ENCODE peak calls at places on chromosomes 4 and X, in eight cellular contexts. K is suprapubic skin, Q is breast epithelium, N is HL-60, R is sigmoid colon, G is transverse colon, F is Panc1, S is GM23338. M is an unnamed sample.

GRCh38 chrX:85611926-85612325 is 232.5 kb upstream of the POF1B start:
- DNase-seq in K (no peak), R (no peak), Q (no peak), S (peak), G (no peak), N (no peak), F (no peak), M (no peak)

GRCh38 chr4:110754726-110755125 is 131.8 kb upstream of the PITX2 start:
- DNase-seq in G (no peak), R (no peak), Q (no peak), K (no peak), F (no peak), S (no peak), N (no peak), M (no peak)

GRCh38 chr4:106369456-106370060 is 980 bp upstream of the GIMD1 start:
- DNase-seq in G (no peak), Q (no peak), N (peak), K (no peak), F (peak), R (no peak), S (peak), M (no peak)

GRCh38 chr4:6160536-6160935 is 39.8 kb downstream of the JAKMIP1 start:
- DNase-seq in K (no peak), R (no peak), N (no peak), F (no peak), S (no peak), G (no peak), Q (no peak), M (no peak)

GRCh38 chrX:39928704-39929439 is 168.9 kb downstream of the BCOR start:
- DNase-seq in G (peak), N (no peak), F (no peak), S (no peak), R (no peak), K (no peak), Q (no peak), M (no peak)

GRCh38 chr4:54165438-54165837 is 63.7 kb upstream of the PDGFRA start:
- DNase-seq in G (no peak), K (no peak), R (no peak), F (peak), Q (no peak), N (no peak), S (no peak), M (no peak)

GRCh38 chr4:173218411-173219125 is 50.0 kb downstream of the GALNT7 start:
- DNase-seq in N (no peak), R (no peak), Q (no peak), G (no peak), K (no peak), F (no peak), S (no peak), M (no peak)

GRCh38 chr4:130210871-130211270 is 1114.9 kb downstream of the C4orf33 start:
- DNase-seq in K (no peak), F (no peak), S (no peak), N (no peak), Q (no peak), R (no peak), G (no peak), M (no peak)

GRCh38 chrX:131827935-131828334 is 195.2 kb upstream of the STK26 start:
- DNase-seq in G (no peak), F (no peak), R (no peak), N (peak), Q (no peak), K (no peak), S (peak), M (no peak)

GRCh38 chr4:26325191-26325590 is 4.4 kb downstream of the RBPJ start:
- DNase-seq in S (peak), K (no peak), N (peak), R (no peak), G (no peak), Q (no peak), F (no peak), M (no peak)

GRCh38 chrX:10076765-10077164 is 80.0 kb upstream of the CLCN4 start:
- DNase-seq in F (no peak), R (no peak), S (no peak), K (no peak), Q (no peak), G (no peak), N (no peak), M (no peak)

GRCh38 chrX:42229533-42229932 is 306.2 kb upstream of the CASK start:
- DNase-seq in Q (no peak), G (no peak), F (no peak), S (peak), N (no peak), K (no peak), R (no peak), M (no peak)
- TF ChIP-seq POLR2AphosphoS5 in Q (no peak), G (no peak), F (no peak), S (no peak), N (no peak), K (no peak), R (no peak), M (no peak)

DNA sequence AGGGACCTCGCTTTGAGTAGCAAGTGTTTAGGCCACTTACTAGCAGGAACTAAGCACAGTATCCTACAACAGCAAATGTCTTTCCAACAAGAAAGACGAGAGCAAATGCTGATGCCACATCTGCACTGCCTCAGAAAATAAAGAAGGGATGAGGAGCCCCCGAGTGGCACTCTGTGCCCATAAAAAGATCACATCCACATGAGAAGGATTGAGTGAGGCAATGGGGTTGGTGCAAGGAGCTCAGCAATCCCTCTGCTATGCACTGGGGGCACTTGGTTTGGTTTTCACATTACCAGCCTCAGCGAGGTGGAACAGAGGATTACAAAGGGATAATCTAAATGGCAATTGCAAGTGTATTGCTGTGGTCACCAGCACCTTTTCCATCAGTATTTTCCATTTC is 252.8 kb upstream of the SLC7A11 start:
- DNase-seq in S (peak), R (no peak), F (no peak), K (no peak), G (no peak), N (peak), Q (no peak), M (no peak)
- TF ChIP-seq CTCF in S (peak), R (no peak), F (peak), K (no peak), G (no peak), N (peak), Q (no peak), M (no peak)

GRCh38 chr4:88007304-88008132 is at the start of gene PKD2:
- DNase-seq in F (no peak), Q (peak), S (peak), R (peak), G (peak), K (peak), N (peak), M (peak)
- TF ChIP-seq POLR2AphosphoS5 in F (no peak), Q (no peak), S (peak), R (peak), G (peak), K (no peak), N (no peak), M (no peak)

DNA sequence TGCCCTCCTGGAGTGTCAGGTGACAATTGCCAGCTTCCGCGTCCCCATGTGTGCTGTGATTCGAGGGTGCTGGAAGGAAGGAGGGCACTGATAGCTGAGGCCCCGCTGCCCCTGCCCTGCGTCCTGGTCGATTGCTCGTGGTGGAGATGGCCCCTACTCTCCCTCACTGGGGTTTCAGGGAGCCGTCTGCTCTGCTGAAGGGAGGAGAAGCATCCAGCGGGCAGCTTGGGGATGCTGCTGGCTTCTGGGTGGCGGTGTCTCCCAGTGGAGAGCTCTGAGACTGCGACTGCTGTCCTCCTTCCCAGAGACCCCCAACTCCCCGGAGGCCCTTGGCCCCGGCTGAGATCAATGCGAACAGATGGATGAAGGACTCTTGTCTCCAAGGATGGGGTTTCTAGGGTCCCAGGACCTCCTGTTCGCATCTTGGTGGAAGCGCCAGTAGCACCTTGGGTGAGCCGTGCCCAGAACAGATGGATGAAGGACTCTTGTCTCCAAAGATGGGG is 98.6 kb downstream of the PSAPL1 start:
- DNase-seq in S (no peak), G (no peak), K (no peak), Q (no peak), F (no peak), R (no peak), N (no peak), M (no peak)
- TF ChIP-seq CTCF in S (no peak), G (no peak), K (no peak), Q (no peak), F (no peak), R (no peak), N (no peak), M (no peak)

DNA sequence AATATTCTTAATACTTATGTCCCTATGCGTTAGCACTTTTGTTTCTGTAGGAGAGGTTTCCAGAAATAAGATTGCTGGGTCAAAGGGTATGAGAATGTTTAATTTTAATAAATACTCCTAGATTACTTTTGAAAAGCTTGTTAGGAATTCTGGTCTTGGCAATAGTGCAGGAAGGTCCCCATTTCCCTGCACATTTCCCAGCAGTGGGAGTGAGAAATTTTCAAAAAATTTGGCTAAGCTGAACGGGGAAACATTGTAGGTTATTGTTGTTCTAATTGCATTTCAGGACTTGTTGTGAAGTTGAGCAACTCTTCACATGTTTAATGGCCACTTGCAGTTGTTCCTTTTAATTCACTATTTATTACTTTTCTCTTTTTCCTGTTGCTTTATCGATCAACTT is 27.1 kb downstream of the IGFBP7 start:
- DNase-seq in Q (no peak), G (no peak), K (no peak), N (no peak), R (no peak), F (no peak), S (no peak), M (no peak)
- TF ChIP-seq POLR2AphosphoS5 in Q (no peak), G (no peak), K (no peak), N (no peak), R (no peak), F (no peak), S (no peak), M (no peak)

GRCh38 chrX:42680651-42681050 is 97.3 kb downstream of the PPP1R2C start:
- DNase-seq in K (no peak), S (peak), F (no peak), N (no peak), G (no peak), Q (no peak), R (no peak), M (no peak)

GRCh38 chrX:42684062-42684461 is 93.9 kb downstream of the PPP1R2C start:
- DNase-seq in N (no peak), Q (no peak), R (no peak), F (no peak), G (no peak), S (no peak), K (no peak), M (no peak)

GRCh38 chrX:42673411-42673810 is 104.6 kb downstream of the PPP1R2C start:
- DNase-seq in S (no peak), R (no peak), Q (no peak), G (no peak), K (no peak), N (no peak), F (no peak), M (no peak)

GRCh38 chrX:42678133-42678532 is 99.8 kb downstream of the PPP1R2C start:
- DNase-seq in R (no peak), K (no peak), Q (no peak), S (peak), F (no peak), G (no peak), N (no peak), M (no peak)
- TF ChIP-seq CTCF in R (no peak), K (no peak), Q (no peak), S (no peak), F (no peak), G (peak), N (no peak), M (no peak)

M was measured in prostate gland.